ENCODE peak calls at places on chromosome 17, in four cellular contexts. Y is HEK293T, O is K562, C is GM12878. Z is an unnamed sample.

GRCh38 chr17:17379197-17379991 is 76.2 kb downstream of the NT5M start:
- DNase-seq in Y (no peak), O (no peak), C (no peak), Z (peak)

GRCh38 chr17:34171245-34171818 is 83.8 kb upstream of the CCL2 start:
- DNase-seq in Y (peak), O (peak), C (no peak), Z (peak)

GRCh38 chr17:36592316-36592710 is 634 bp downstream of the DHRS11 start:
- DNase-seq in Y (no peak), O (peak), C (no peak), Z (no peak)

GRCh38 chr17:28473542-28473941 is at the start of gene SLC13A2:
- DNase-seq in Y (no peak), O (no peak), C (no peak), Z (no peak)

GRCh38 chr17:52149626-52150025 is 8.9 kb downstream of the CA10 start:
- DNase-seq in Y (no peak), O (no peak), C (no peak), Z (no peak)

GRCh38 chr17:52027081-52027480 is 131.4 kb downstream of the CA10 start:
- DNase-seq in Y (no peak), O (no peak), C (no peak), Z (no peak)

GRCh38 chr17:38750312-38751121 is 2.0 kb upstream of the PSMB3 start:
- DNase-seq in Y (no peak), O (no peak), C (no peak), Z (peak)

GRCh38 chr17:44278006-44278405 is 10.1 kb upstream of the SLC4A1 start:
- DNase-seq in Y (no peak), O (no peak), C (no peak), Z (no peak)

GRCh38 chr17:64024781-64025731 is 4.6 kb upstream of the ICAM2 start:
- DNase-seq in Y (no peak), O (no peak), C (no peak), Z (no peak)

GRCh38 chr17:8176197-8176940 is at the start of gene TMEM107:
- DNase-seq in Y (peak), O (peak), C (peak), Z (peak)

GRCh38 chr17:33241390-33241789 is 51.7 kb downstream of the ASIC2 start:
- DNase-seq in Y (no peak), O (no peak), C (no peak), Z (no peak)

DNA sequence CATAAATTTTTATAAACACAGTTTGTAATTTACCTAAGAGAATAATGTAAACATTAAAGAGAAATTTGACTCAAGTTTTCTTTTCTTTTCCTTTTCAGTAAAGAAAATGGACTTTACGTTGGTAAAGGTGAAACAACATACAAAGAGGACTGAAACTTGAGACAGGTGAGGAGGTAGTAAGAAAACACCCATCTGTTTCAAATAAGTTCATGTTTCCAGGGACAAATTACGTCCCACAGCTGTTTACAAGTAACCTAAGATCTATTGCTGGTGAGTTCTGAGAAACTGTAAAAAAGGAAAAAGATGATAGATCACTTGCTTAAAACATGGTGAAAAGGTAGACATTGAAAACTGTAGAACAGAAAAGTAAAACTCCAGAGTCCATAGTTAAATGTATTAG is 4.8 kb upstream of the ABCA5 start:
- DNase-seq in Y (no peak), O (no peak), C (no peak), Z (no peak)
- TF ChIP-seq TARDBP in Y (no peak), O (no peak), C (no peak), Z (no peak)

DNA sequence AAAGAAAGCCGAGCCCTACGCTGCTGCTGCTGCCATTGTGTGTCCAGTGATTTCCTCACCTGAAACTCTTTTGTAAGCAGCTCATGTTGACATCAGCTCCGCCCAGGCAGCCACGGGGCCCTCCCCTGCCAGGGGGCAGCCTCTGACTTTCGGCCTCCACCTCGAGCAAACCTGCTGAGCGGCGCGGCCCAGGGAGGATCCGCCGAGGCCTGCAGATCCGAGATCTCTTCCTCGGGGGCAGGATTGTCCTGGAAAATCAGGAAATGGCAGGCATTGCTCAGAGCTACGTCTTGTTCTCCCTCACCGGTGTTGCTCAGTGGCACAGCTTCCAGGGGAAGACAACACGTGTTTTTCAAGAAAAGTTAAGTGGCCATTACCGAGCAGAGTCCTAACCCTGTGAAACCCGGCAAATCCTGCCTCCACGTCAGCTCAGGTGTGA is 35.6 kb upstream of the ZNF750 start:
- DNase-seq in Y (no peak), O (no peak), C (no peak), Z (peak)
- TF ChIP-seq TARDBP in Y (no peak), O (no peak), C (no peak), Z (no peak)

DNA sequence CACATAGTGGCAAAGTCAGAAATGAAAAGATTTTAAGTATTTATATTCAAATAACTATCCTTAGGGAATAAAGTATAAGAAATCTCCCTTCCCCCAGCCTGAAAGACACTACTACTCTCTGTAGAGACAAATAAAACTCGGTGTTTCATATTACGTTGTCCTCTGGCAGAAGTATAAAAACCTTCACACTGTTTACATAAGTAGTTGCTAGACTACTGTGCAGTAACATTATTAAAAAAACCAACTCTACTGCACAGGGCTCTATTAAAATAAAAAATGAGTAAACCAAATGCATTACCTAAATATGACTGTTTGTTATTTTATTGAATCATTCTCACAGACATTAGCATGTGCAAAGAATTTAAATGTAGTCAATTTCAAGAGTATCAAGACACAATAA is 67.4 kb downstream of the MED13 start:
- DNase-seq in Y (no peak), O (no peak), C (no peak), Z (no peak)
- TF ChIP-seq TARDBP in Y (no peak), O (no peak), C (no peak), Z (no peak)

DNA sequence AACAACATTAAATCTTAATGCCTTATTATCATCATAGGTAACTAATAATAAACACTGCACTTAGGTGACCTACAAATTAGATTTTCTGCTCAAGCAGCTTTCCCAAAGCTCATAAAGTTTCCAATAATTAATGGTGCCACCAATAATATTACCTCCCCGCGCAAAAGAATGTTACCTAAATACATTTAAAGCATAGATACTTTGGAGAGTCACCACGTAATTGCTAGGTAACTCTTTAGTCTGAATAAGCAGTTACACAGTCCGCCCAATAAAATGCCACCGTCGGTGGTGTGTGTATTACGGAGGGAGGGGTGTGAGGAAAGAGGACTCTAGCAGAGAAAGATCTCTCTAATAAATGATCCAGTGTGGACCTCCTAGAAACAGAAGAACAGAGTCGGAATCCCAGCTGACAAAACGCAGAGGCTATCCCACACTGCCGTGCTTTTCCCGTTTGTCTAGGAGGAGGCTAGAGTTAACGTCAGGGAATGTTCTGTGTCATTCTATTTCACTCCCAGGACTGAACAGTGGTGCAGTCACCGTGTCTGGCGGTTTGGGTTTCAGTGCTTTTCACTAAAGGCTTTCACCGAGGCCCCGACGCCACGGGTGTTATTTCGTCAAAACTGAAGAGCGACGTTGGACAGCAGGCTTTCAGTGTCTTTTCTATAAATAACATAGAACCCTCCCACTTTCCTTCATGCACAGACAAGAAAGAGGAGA is 644 bp downstream of the RNFT1 start:
- DNase-seq in Y (peak), O (peak), C (no peak), Z (peak)
- TF ChIP-seq TARDBP in Y (no peak), O (no peak), C (no peak), Z (no peak)

DNA sequence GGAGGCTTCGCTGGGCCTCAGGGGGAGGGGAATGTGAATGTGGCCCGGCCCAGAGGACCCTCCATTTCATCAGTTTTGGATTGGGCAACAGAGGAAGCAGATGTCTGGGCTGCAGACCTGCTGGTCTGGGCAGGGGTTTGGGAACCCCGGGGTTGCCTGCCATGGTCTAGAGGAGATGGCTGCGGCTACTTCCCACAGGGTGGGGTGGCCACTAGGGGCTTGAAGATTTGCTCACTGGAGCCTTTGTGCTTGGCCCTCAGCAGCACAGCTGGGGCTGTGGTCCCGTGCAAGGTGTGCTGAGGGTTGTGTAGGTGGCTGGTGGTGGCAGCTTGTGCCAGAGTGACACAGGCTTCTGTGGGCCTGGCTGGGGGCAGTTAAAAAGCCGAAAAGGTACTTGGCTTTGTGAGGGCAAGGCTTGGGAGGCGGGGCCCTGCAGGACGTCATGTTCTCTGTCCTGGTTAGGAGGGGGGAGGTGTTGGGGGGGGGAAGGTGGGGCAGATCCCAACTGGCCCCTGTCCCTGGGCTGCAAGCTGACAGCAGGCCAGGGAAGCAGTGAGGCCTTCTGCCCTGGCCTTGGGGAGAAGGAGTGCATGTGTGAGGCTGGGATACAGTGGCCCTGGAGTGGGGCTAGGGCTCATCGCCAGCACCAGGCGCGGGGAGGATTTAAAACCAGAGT is 98.0 kb downstream of the KPNA2 start:
- DNase-seq in Y (no peak), O (no peak), C (no peak), Z (no peak)
- TF ChIP-seq TARDBP in Y (no peak), O (no peak), C (no peak), Z (no peak)

Z was measured in HepG2.